ENCODE peak calls at places on chromosomes 11 and 22, in nine cellular contexts. O is AG04450, D is Caco-2, H is stomach, M is epithelial cell of esophagus, S is fibroblast of mammary gland, V is psoas muscle, E is heart right ventricle, N is HepG2. A is an unnamed sample.

GRCh38 chr11:126308271-126308671 is 4.4 kb downstream of the DCPS start:
- DNase-seq in O (no peak), D (no peak), H (no peak), M (no peak), S (no peak), V (no peak), E (no peak), N (no peak), A (no peak)

GRCh38 chr22:46830001-46830715 is 67.7 kb downstream of the TBC1D22A start:
- DNase-seq in O (no peak), D (no peak), H (peak; percentile 53), M (peak; percentile 68), S (peak; percentile 49), V (peak; percentile 73), E (peak; percentile 59), N (no peak), A (no peak)

GRCh38 chr11:115505165-115505564 is 950 bp upstream of the CADM1 start:
- DNase-seq in O (no peak), D (peak; percentile 43), H (no peak), M (no peak), S (no peak), V (no peak), E (no peak), N (no peak), A (no peak)

GRCh38 chr11:102661040-102661439 is 35.9 kb upstream of the MMP20 start:
- DNase-seq in O (no peak), D (no peak), H (no peak), M (no peak), S (no peak), V (no peak), E (no peak), N (no peak), A (no peak)

GRCh38 chr11:59178401-59178800 is 6.5 kb downstream of the DTX4 start:
- DNase-seq in O (no peak), D (no peak), H (no peak), M (no peak), S (no peak), V (no peak), E (no peak), N (no peak), A (no peak)

GRCh38 chr11:12388939-12389670 is 11.7 kb downstream of the PARVA start:
- DNase-seq in O (no peak), D (no peak), H (no peak), M (no peak), S (no peak), V (no peak), E (no peak), N (no peak), A (no peak)

GRCh38 chr22:48104102-48104738 is 1341.8 kb downstream of the TBC1D22A start:
- DNase-seq in O (no peak), D (no peak), H (peak; percentile 17), M (no peak), S (no peak), V (no peak), E (no peak), N (no peak), A (no peak)

GRCh38 chr22:41446057-41446501 is 522 bp downstream of the TOB2 start:
- DNase-seq in O (no peak), D (no peak), H (peak; percentile 34), M (peak; percentile 24), S (no peak), V (peak; percentile 65), E (peak; percentile 52), N (no peak), A (no peak)

GRCh38 chr11:11752688-11753087 is 89.1 kb upstream of the USP47 start:
- DNase-seq in O (no peak), D (no peak), H (no peak), M (peak; percentile 12), S (no peak), V (no peak), E (no peak), N (no peak), A (no peak)

DNA sequence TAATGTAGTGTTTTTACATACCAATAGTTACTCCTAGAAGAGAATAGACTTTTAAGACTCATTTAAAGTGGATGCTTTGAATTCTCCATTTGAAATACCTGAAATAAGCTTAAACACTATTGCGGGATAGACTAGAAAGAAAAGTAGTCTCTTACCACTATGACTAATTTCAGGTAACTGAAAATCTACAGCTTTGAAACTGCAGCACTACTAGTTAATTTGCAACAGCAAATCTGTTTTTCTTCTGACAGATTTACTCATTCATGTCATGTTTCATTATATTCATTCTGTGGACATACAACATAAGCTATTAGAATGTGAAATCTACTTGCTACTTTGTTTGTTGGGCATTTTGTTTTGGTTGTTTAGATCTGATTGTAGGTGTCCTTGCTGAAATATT is 153.6 kb downstream of the MAML2 start:
- DNase-seq in O (no peak), D (no peak), H (no peak), M (no peak), S (no peak), V (no peak), E (no peak), N (no peak), A (no peak)
- H3K4me3 ChIP-seq in O (no peak overlapping the region), D (no peak overlapping the region), H (no peak overlapping the region), M (no peak overlapping the region), S (no peak overlapping the region), V (no peak overlapping the region), E (no peak overlapping the region), N (no peak overlapping the region), A (no peak overlapping the region)

DNA sequence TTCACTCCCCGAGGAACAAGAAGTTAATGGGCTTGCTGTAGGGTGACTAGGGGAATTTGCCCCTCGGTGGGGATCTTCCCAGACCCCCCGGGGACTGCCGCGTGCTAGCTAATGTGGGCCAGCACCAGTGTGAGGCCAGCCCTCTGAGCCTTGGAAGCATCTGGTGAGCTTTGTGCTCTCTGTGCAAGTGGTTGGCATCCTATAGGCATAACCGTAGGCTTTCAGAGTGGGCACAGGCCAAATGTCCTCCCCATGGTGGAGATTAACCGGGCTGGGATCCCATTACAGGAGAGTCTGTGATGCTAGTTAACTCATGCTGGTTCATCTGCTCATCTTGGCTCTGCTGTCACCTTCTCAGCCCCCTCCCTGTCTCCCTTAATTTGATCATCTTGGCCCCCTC is 125.7 kb downstream of the TRIM29 start:
- DNase-seq in O (no peak), D (no peak), H (no peak), M (no peak), S (no peak), V (no peak), E (no peak), N (no peak), A (no peak)
- TF ChIP-seq CTCF in O (no peak), D (no peak), H (no peak), M (no peak), S (no peak), V (no peak), E (no peak), N (no peak), A (no peak)

GRCh38 chr11:129976371-129976770 is 26.3 kb downstream of the PRDM10 start:
- DNase-seq in O (no peak), D (no peak), H (no peak), M (no peak), S (no peak), V (no peak), E (no peak), N (no peak), A (no peak)
- H3K4me3 ChIP-seq in O (no peak overlapping the region), D (no peak overlapping the region), H (no peak overlapping the region), M (no peak overlapping the region), S (no peak overlapping the region), V (no peak overlapping the region), E (no peak overlapping the region), N (no peak overlapping the region), A (no peak overlapping the region)

GRCh38 chr11:68213555-68214172 is 568 bp upstream of the KMT5B start:
- DNase-seq in O (peak; percentile 94), D (peak; percentile 97), H (peak; percentile 90), M (peak; percentile 96), S (peak; percentile 91), V (peak; percentile 95), E (peak; percentile 87), N (peak; percentile 76), A (peak; percentile 87)
- TF ChIP-seq CTCF in O (no peak), D (no peak), H (no peak), M (no peak), S (no peak), V (no peak), E (no peak), N (peak; percentile 16), A (no peak)